ENCODE peak calls at places on chromosomes 3 and 15, in six cellular contexts. One of them, this sample, is unnamed.

GRCh38 chr3:9730747-9731205 is 759 bp upstream of the BRPF1 start:
- DNase-seq in GM18507: no peak
- DNase-seq in stromal cell of bone marrow: no peak
- DNase-seq in activated naive CD8-positive, alpha-beta T cell treated with anti-CD3 and anti-CD28 coated beads for 36 hours: no peak
- DNase-seq in lung microvascular endothelial cell: no peak
- DNase-seq in foreskin keratinocyte: no peak
- DNase-seq in this sample: no peak

GRCh38 chr15:49131403-49131802 is 24.0 kb downstream of the COPS2 start:
- DNase-seq in GM18507: no peak
- DNase-seq in stromal cell of bone marrow: no peak
- DNase-seq in activated naive CD8-positive, alpha-beta T cell treated with anti-CD3 and anti-CD28 coated beads for 36 hours: no peak
- DNase-seq in lung microvascular endothelial cell: no peak
- DNase-seq in foreskin keratinocyte: no peak
- DNase-seq in this sample: no peak

GRCh38 chr3:29605845-29606244 is 325.0 kb downstream of the RBMS3 start:
- DNase-seq in GM18507: no peak
- DNase-seq in stromal cell of bone marrow: peak; percentile 40
- DNase-seq in activated naive CD8-positive, alpha-beta T cell treated with anti-CD3 and anti-CD28 coated beads for 36 hours: no peak
- DNase-seq in lung microvascular endothelial cell: no peak
- DNase-seq in foreskin keratinocyte: no peak
- DNase-seq in this sample: no peak

GRCh38 chr3:115323380-115323779 is 176.3 kb upstream of the ZBTB20 start:
- DNase-seq in GM18507: no peak
- DNase-seq in stromal cell of bone marrow: no peak
- DNase-seq in activated naive CD8-positive, alpha-beta T cell treated with anti-CD3 and anti-CD28 coated beads for 36 hours: no peak
- DNase-seq in lung microvascular endothelial cell: no peak
- DNase-seq in foreskin keratinocyte: no peak
- DNase-seq in this sample: no peak

GRCh38 chr3:191198480-191198879 is 561 bp upstream of the OSTN start:
- DNase-seq in GM18507: no peak
- DNase-seq in stromal cell of bone marrow: no peak
- DNase-seq in activated naive CD8-positive, alpha-beta T cell treated with anti-CD3 and anti-CD28 coated beads for 36 hours: no peak
- DNase-seq in lung microvascular endothelial cell: no peak
- DNase-seq in foreskin keratinocyte: no peak
- DNase-seq in this sample: no peak

GRCh38 chr3:126149960-126150515 is 30.3 kb downstream of the ALDH1L1 start:
- DNase-seq in GM18507: no peak
- DNase-seq in stromal cell of bone marrow: no peak
- DNase-seq in activated naive CD8-positive, alpha-beta T cell treated with anti-CD3 and anti-CD28 coated beads for 36 hours: no peak
- DNase-seq in lung microvascular endothelial cell: no peak
- DNase-seq in foreskin keratinocyte: no peak
- DNase-seq in this sample: no peak

GRCh38 chr15:69892351-69892750 is 205.4 kb downstream of the TLE3 start:
- DNase-seq in GM18507: no peak
- DNase-seq in stromal cell of bone marrow: no peak
- DNase-seq in activated naive CD8-positive, alpha-beta T cell treated with anti-CD3 and anti-CD28 coated beads for 36 hours: no peak
- DNase-seq in lung microvascular endothelial cell: no peak
- DNase-seq in foreskin keratinocyte: no peak
- DNase-seq in this sample: no peak

GRCh38 chr15:67902579-67902979 is 62.7 kb upstream of the RNU6-1 start:
- DNase-seq in GM18507: peak; percentile 9
- DNase-seq in stromal cell of bone marrow: no peak
- DNase-seq in activated naive CD8-positive, alpha-beta T cell treated with anti-CD3 and anti-CD28 coated beads for 36 hours: no peak
- DNase-seq in lung microvascular endothelial cell: no peak
- DNase-seq in foreskin keratinocyte: no peak
- DNase-seq in this sample: no peak

GRCh38 chr15:93347917-93348316 is 258.9 kb upstream of the RGMA start:
- DNase-seq in GM18507: no peak
- DNase-seq in stromal cell of bone marrow: no peak
- DNase-seq in activated naive CD8-positive, alpha-beta T cell treated with anti-CD3 and anti-CD28 coated beads for 36 hours: no peak
- DNase-seq in lung microvascular endothelial cell: no peak
- DNase-seq in foreskin keratinocyte: no peak
- DNase-seq in this sample: no peak

GRCh38 chr3:23665741-23666140 is 140.0 kb upstream of the UBE2E1 start:
- DNase-seq in GM18507: no peak
- DNase-seq in stromal cell of bone marrow: no peak
- DNase-seq in activated naive CD8-positive, alpha-beta T cell treated with anti-CD3 and anti-CD28 coated beads for 36 hours: no peak
- DNase-seq in lung microvascular endothelial cell: no peak
- DNase-seq in foreskin keratinocyte: no peak
- DNase-seq in this sample: no peak

GRCh38 chr3:150278843-150279341 is 129.2 kb upstream of the TSC22D2 start:
- DNase-seq in GM18507: no peak
- DNase-seq in stromal cell of bone marrow: no peak
- DNase-seq in activated naive CD8-positive, alpha-beta T cell treated with anti-CD3 and anti-CD28 coated beads for 36 hours: no peak
- DNase-seq in lung microvascular endothelial cell: no peak
- DNase-seq in foreskin keratinocyte: no peak
- DNase-seq in this sample: no peak

GRCh38 chr15:62749445-62749844 is 293.1 kb upstream of the TPM1 start:
- DNase-seq in GM18507: no peak
- DNase-seq in stromal cell of bone marrow: no peak
- DNase-seq in activated naive CD8-positive, alpha-beta T cell treated with anti-CD3 and anti-CD28 coated beads for 36 hours: no peak
- DNase-seq in lung microvascular endothelial cell: no peak
- DNase-seq in foreskin keratinocyte: no peak
- DNase-seq in this sample: no peak

GRCh38 chr15:66080791-66081475 is 172.6 kb downstream of the MEGF11 start:
- DNase-seq in GM18507: no peak
- DNase-seq in stromal cell of bone marrow: peak; percentile 18
- DNase-seq in activated naive CD8-positive, alpha-beta T cell treated with anti-CD3 and anti-CD28 coated beads for 36 hours: no peak
- DNase-seq in lung microvascular endothelial cell: no peak
- DNase-seq in foreskin keratinocyte: peak; percentile 14
- DNase-seq in this sample: no peak

GRCh38 chr15:34609658-34610057 is 26.2 kb upstream of the GOLGA8B start:
- DNase-seq in GM18507: no peak
- DNase-seq in stromal cell of bone marrow: no peak
- DNase-seq in activated naive CD8-positive, alpha-beta T cell treated with anti-CD3 and anti-CD28 coated beads for 36 hours: no peak
- DNase-seq in lung microvascular endothelial cell: peak; percentile 56
- DNase-seq in foreskin keratinocyte: no peak
- DNase-seq in this sample: no peak

GRCh38 chr15:92797168-92798052 is 102.7 kb upstream of the CHD2 start:
- DNase-seq in GM18507: no peak
- DNase-seq in stromal cell of bone marrow: peak; percentile 63
- DNase-seq in activated naive CD8-positive, alpha-beta T cell treated with anti-CD3 and anti-CD28 coated beads for 36 hours: no peak
- DNase-seq in lung microvascular endothelial cell: peak; percentile 83
- DNase-seq in foreskin keratinocyte: peak; percentile 75
- DNase-seq in this sample: no peak

GRCh38 chr3:37435572-37435971 is 261.2 kb upstream of the LRRFIP2 start:
- DNase-seq in GM18507: no peak
- DNase-seq in stromal cell of bone marrow: no peak
- DNase-seq in activated naive CD8-positive, alpha-beta T cell treated with anti-CD3 and anti-CD28 coated beads for 36 hours: no peak
- DNase-seq in lung microvascular endothelial cell: no peak
- DNase-seq in foreskin keratinocyte: no peak
- DNase-seq in this sample: no peak

GRCh38 chr3:24498391-24498790 is 3.7 kb upstream of the THRB start:
- DNase-seq in GM18507: no peak
- DNase-seq in stromal cell of bone marrow: no peak
- DNase-seq in activated naive CD8-positive, alpha-beta T cell treated with anti-CD3 and anti-CD28 coated beads for 36 hours: no peak
- DNase-seq in lung microvascular endothelial cell: no peak
- DNase-seq in foreskin keratinocyte: no peak
- DNase-seq in this sample: no peak

GRCh38 chr3:39126532-39127071 is 19.1 kb downstream of the TTC21A start:
- DNase-seq in GM18507: no peak
- DNase-seq in stromal cell of bone marrow: peak; percentile 25
- DNase-seq in activated naive CD8-positive, alpha-beta T cell treated with anti-CD3 and anti-CD28 coated beads for 36 hours: no peak
- DNase-seq in lung microvascular endothelial cell: peak; percentile 81
- DNase-seq in foreskin keratinocyte: no peak
- DNase-seq in this sample: no peak

GRCh38 chr3:186986811-186987210 is 56.5 kb downstream of the ST6GAL1 start:
- DNase-seq in GM18507: no peak
- DNase-seq in stromal cell of bone marrow: no peak
- DNase-seq in activated naive CD8-positive, alpha-beta T cell treated with anti-CD3 and anti-CD28 coated beads for 36 hours: no peak
- DNase-seq in lung microvascular endothelial cell: no peak
- DNase-seq in foreskin keratinocyte: no peak
- DNase-seq in this sample: no peak

GRCh38 chr15:58462547-58462946 is 30.8 kb downstream of the LIPC start:
- DNase-seq in GM18507: no peak
- DNase-seq in stromal cell of bone marrow: no peak
- DNase-seq in activated naive CD8-positive, alpha-beta T cell treated with anti-CD3 and anti-CD28 coated beads for 36 hours: no peak
- DNase-seq in lung microvascular endothelial cell: no peak
- DNase-seq in foreskin keratinocyte: no peak
- DNase-seq in this sample: peak; percentile 5

GRCh38 chr3:122067588-122068240 is 12.6 kb downstream of the CD86 start:
- DNase-seq in GM18507: no peak
- DNase-seq in stromal cell of bone marrow: no peak
- DNase-seq in activated naive CD8-positive, alpha-beta T cell treated with anti-CD3 and anti-CD28 coated beads for 36 hours: no peak
- DNase-seq in lung microvascular endothelial cell: no peak
- DNase-seq in foreskin keratinocyte: no peak
- DNase-seq in this sample: no peak

GRCh38 chr3:43727930-43728329 is 37.2 kb downstream of the ABHD5 start:
- DNase-seq in GM18507: no peak
- DNase-seq in stromal cell of bone marrow: peak; percentile 93
- DNase-seq in activated naive CD8-positive, alpha-beta T cell treated with anti-CD3 and anti-CD28 coated beads for 36 hours: no peak
- DNase-seq in lung microvascular endothelial cell: no peak
- DNase-seq in foreskin keratinocyte: no peak
- DNase-seq in this sample: no peak

GRCh38 chr15:85379403-85380131 is 836 bp upstream of the AKAP13 start:
- DNase-seq in GM18507: no peak
- DNase-seq in stromal cell of bone marrow: no peak
- DNase-seq in activated naive CD8-positive, alpha-beta T cell treated with anti-CD3 and anti-CD28 coated beads for 36 hours: peak; percentile 69
- DNase-seq in lung microvascular endothelial cell: peak; percentile 34
- DNase-seq in foreskin keratinocyte: no peak
- DNase-seq in this sample: no peak

GRCh38 chr3:142808103-142808917 is 80.6 kb downstream of the PCOLCE2 start:
- DNase-seq in GM18507: no peak
- DNase-seq in stromal cell of bone marrow: peak; percentile 40
- DNase-seq in activated naive CD8-positive, alpha-beta T cell treated with anti-CD3 and anti-CD28 coated beads for 36 hours: no peak
- DNase-seq in lung microvascular endothelial cell: peak; percentile 21
- DNase-seq in foreskin keratinocyte: peak; percentile 68
- DNase-seq in this sample: no peak

GRCh38 chr3:133042778-133043177 is 4.6 kb downstream of the TMEM108 start:
- DNase-seq in GM18507: no peak
- DNase-seq in stromal cell of bone marrow: peak; percentile 46
- DNase-seq in activated naive CD8-positive, alpha-beta T cell treated with anti-CD3 and anti-CD28 coated beads for 36 hours: no peak
- DNase-seq in lung microvascular endothelial cell: no peak
- DNase-seq in foreskin keratinocyte: no peak
- DNase-seq in this sample: no peak

GRCh38 chr15:91967935-91968605 is 114.6 kb downstream of the SLCO3A1 start:
- DNase-seq in GM18507: no peak
- DNase-seq in stromal cell of bone marrow: no peak
- DNase-seq in activated naive CD8-positive, alpha-beta T cell treated with anti-CD3 and anti-CD28 coated beads for 36 hours: no peak
- DNase-seq in lung microvascular endothelial cell: no peak
- DNase-seq in foreskin keratinocyte: no peak
- DNase-seq in this sample: no peak

GRCh38 chr15:63157891-63158431 is 684 bp upstream of the RPS27L start:
- DNase-seq in GM18507: no peak
- DNase-seq in stromal cell of bone marrow: peak; percentile 75
- DNase-seq in activated naive CD8-positive, alpha-beta T cell treated with anti-CD3 and anti-CD28 coated beads for 36 hours: peak; percentile 17
- DNase-seq in lung microvascular endothelial cell: peak; percentile 64
- DNase-seq in foreskin keratinocyte: no peak
- DNase-seq in this sample: peak; percentile 22

GRCh38 chr3:165254812-165255211 is 58.6 kb upstream of the SLITRK3 start:
- DNase-seq in GM18507: no peak
- DNase-seq in stromal cell of bone marrow: no peak
- DNase-seq in activated naive CD8-positive, alpha-beta T cell treated with anti-CD3 and anti-CD28 coated beads for 36 hours: no peak
- DNase-seq in lung microvascular endothelial cell: no peak
- DNase-seq in foreskin keratinocyte: peak; percentile 44
- DNase-seq in this sample: no peak

GRCh38 chr3:69079269-69080159 is 651 bp downstream of the UBA3 start:
- DNase-seq in GM18507: no peak
- DNase-seq in stromal cell of bone marrow: no peak
- DNase-seq in activated naive CD8-positive, alpha-beta T cell treated with anti-CD3 and anti-CD28 coated beads for 36 hours: peak; percentile 37
- DNase-seq in lung microvascular endothelial cell: peak; percentile 28
- DNase-seq in foreskin keratinocyte: no peak
- DNase-seq in this sample: no peak

GRCh38 chr3:184600685-184601377 is 39.2 kb downstream of the EPHB3 start:
- DNase-seq in GM18507: no peak
- DNase-seq in stromal cell of bone marrow: no peak
- DNase-seq in activated naive CD8-positive, alpha-beta T cell treated with anti-CD3 and anti-CD28 coated beads for 36 hours: no peak
- DNase-seq in lung microvascular endothelial cell: no peak
- DNase-seq in foreskin keratinocyte: peak; percentile 61
- DNase-seq in this sample: no peak

GRCh38 chr3:185979721-185980121 is 41.9 kb upstream of the TRA2B start:
- DNase-seq in GM18507: no peak
- DNase-seq in stromal cell of bone marrow: no peak
- DNase-seq in activated naive CD8-positive, alpha-beta T cell treated with anti-CD3 and anti-CD28 coated beads for 36 hours: no peak
- DNase-seq in lung microvascular endothelial cell: peak; percentile 62
- DNase-seq in foreskin keratinocyte: no peak
- DNase-seq in this sample: no peak

GRCh38 chr3:117052356-117052755 is 342.8 kb downstream of the TUSC7 start:
- DNase-seq in GM18507: no peak
- DNase-seq in stromal cell of bone marrow: peak; percentile 36
- DNase-seq in activated naive CD8-positive, alpha-beta T cell treated with anti-CD3 and anti-CD28 coated beads for 36 hours: no peak
- DNase-seq in lung microvascular endothelial cell: no peak
- DNase-seq in foreskin keratinocyte: no peak
- DNase-seq in this sample: no peak

GRCh38 chr15:51054535-51054934 is 40.2 kb downstream of the TNFAIP8L3 start:
- DNase-seq in GM18507: no peak
- DNase-seq in stromal cell of bone marrow: no peak
- DNase-seq in activated naive CD8-positive, alpha-beta T cell treated with anti-CD3 and anti-CD28 coated beads for 36 hours: no peak
- DNase-seq in lung microvascular endothelial cell: no peak
- DNase-seq in foreskin keratinocyte: no peak
- DNase-seq in this sample: no peak

GRCh38 chr3:117510396-117510795 is 800.8 kb downstream of the TUSC7 start:
- DNase-seq in GM18507: no peak
- DNase-seq in stromal cell of bone marrow: no peak
- DNase-seq in activated naive CD8-positive, alpha-beta T cell treated with anti-CD3 and anti-CD28 coated beads for 36 hours: no peak
- DNase-seq in lung microvascular endothelial cell: no peak
- DNase-seq in foreskin keratinocyte: peak; percentile 5
- DNase-seq in this sample: no peak

GRCh38 chr3:78035020-78035660 is 995.2 kb downstream of the ROBO2 start:
- DNase-seq in GM18507: no peak
- DNase-seq in stromal cell of bone marrow: no peak
- DNase-seq in activated naive CD8-positive, alpha-beta T cell treated with anti-CD3 and anti-CD28 coated beads for 36 hours: no peak
- DNase-seq in lung microvascular endothelial cell: no peak
- DNase-seq in foreskin keratinocyte: no peak
- DNase-seq in this sample: no peak

This sample was measured in caudate nucleus.